ENCODE peak calls at places on chromosomes 2 and 18, in six cellular contexts. Q, P, T, K, U and H are unnamed samples.

GRCh38 chr2:100107911-100108647 is 34.3 kb downstream of the AFF3 start:
- DNase-seq in Q (peak; percentile 18), T (no peak), P (no peak), K (no peak), U (no peak), H (no peak)

GRCh38 chr2:3547915-3548314 is 10.2 kb downstream of the RNASEH1 start:
- DNase-seq in K (no peak), P (no peak), U (no peak), T (peak; percentile 8), Q (no peak), H (no peak)

GRCh38 chr2:229141626-229142025 is 129.5 kb downstream of the PID1 start:
- DNase-seq in U (no peak), T (peak; percentile 75), Q (no peak), P (no peak), K (no peak), H (no peak)

GRCh38 chr2:202932425-202933138 is 20.5 kb downstream of the CARF start:
- DNase-seq in P (no peak), T (peak; percentile 84), Q (no peak), U (no peak), K (no peak), H (no peak)

GRCh38 chr2:238423561-238424312 is 3.0 kb upstream of the ASB1 start:
- DNase-seq in Q (no peak), P (no peak), T (peak; percentile 78), U (no peak), K (no peak), H (no peak)

GRCh38 chr18:22914633-22915032 is 18.5 kb upstream of the RBBP8 start:
- DNase-seq in U (no peak), P (no peak), K (no peak), Q (no peak), T (no peak), H (no peak)

GRCh38 chr2:241762933-241763369 is 13.7 kb upstream of the GAL3ST2 start:
- DNase-seq in Q (no peak), U (peak; percentile 85), P (no peak), K (peak; percentile 9), T (no peak), H (peak; percentile 76)

GRCh38 chr18:62778976-62779869 is 63.9 kb downstream of the PHLPP1 start:
- DNase-seq in K (no peak), P (no peak), Q (peak; percentile 41), T (no peak), U (no peak), H (no peak)

GRCh38 chr2:98367721-98368120 is 21.5 kb downstream of the CNGA3 start:
- DNase-seq in U (no peak), K (no peak), P (no peak), Q (no peak), T (no peak), H (no peak)

GRCh38 chr2:54572262-54572635 is 116.1 kb downstream of the SPTBN1 start:
- DNase-seq in K (no peak), Q (no peak), T (peak; percentile 93), U (peak; percentile 80), P (no peak), H (no peak)

GRCh38 chr2:169704160-169704713 is 10.0 kb downstream of the PHOSPHO2 start:
- DNase-seq in U (no peak), K (no peak), Q (no peak), P (no peak), T (no peak), H (no peak)

GRCh38 chr2:42105330-42106256 is 57.8 kb downstream of the PKDCC start:
- DNase-seq in U (peak; percentile 91), P (no peak), T (no peak), Q (no peak), K (peak; percentile 29), H (peak; percentile 73)

GRCh38 chr2:205510345-205510744 is 172.0 kb upstream of the NRP2 start:
- DNase-seq in Q (no peak), K (no peak), P (no peak), U (no peak), T (no peak), H (no peak)

DNA sequence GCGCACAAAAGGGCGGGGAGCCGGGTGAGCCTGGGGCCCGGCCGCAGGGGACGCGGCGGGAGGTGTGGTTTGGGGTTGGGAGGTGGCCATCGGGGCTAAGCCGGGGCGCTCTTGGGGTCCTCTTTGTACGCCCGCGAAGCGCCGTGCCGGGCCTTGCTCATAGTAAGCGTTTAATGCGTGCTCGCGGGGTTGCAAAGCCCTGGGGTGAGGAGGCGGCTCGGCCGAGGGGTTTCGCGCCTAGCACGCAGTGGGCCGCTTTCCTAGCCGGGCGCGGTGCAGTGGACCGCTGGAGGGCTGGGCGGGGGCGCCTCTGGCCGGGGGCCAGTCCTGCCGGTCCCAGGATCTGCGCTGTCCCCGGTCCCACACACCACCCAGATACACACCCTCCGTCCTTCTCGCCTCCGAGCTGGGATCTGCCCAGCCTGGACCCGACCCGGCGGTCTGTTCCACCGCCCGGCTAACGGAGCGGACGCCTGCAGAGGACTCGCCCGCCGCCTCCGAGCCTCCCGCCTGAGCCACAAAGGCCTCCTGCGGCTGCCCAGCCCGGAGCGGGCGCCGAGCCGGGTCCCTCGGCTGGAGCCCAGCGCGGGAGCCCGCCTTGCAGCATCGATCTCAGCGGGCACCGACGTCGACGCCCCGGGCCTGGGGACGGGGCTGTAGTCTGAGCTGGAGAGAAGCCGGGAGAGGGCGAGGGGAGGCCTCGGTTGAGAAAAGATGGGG is 564 bp downstream of the DPYSL5 start:
- DNase-seq in Q (peak; percentile 77), P (peak; percentile 40), U (peak; percentile 19), K (no peak), T (peak; percentile 36), H (no peak)
- H3K4me3 ChIP-seq in Q (peak overlapping the region; percentile 91), P (peak overlapping the region; percentile 25), U (no peak overlapping the region), K (peak overlapping the region; percentile 61), T (no peak overlapping the region), H (peak overlapping the region; percentile 53)

GRCh38 chr18:10543277-10543676 is 17.4 kb downstream of the NAPG start:
- DNase-seq in Q (no peak), P (no peak), K (no peak), U (no peak), T (no peak), H (no peak)

GRCh38 chr18:10536270-10536669 is 10.4 kb downstream of the NAPG start:
- DNase-seq in T (no peak), P (no peak), Q (no peak), K (no peak), U (no peak), H (no peak)

GRCh38 chr18:10533111-10533510 is 7.3 kb downstream of the NAPG start:
- DNase-seq in P (no peak), K (no peak), T (no peak), Q (no peak), U (no peak), H (no peak)

GRCh38 chr18:10537765-10538164 is 11.9 kb downstream of the NAPG start:
- DNase-seq in T (no peak), P (no peak), Q (no peak), U (no peak), K (no peak), H (no peak)
- H3K36me3 ChIP-seq in T (peaks cover 44% of the 10 kb centered on the region), P (no peaks in the 10 kb centered on the region), Q (peaks cover 27% of the 10 kb centered on the region), U (peaks cover 29% of the 10 kb centered on the region), K (peaks cover 61% of the 10 kb centered on the region), H (peaks cover 32% of the 10 kb centered on the region)

GRCh38 chr2:177250461-177250860 is 14.1 kb downstream of the NFE2L2 start:
- DNase-seq in Q (no peak), U (no peak), T (no peak), K (no peak), P (no peak), H (no peak)

GRCh38 chr2:177251165-177251542 is 13.4 kb downstream of the NFE2L2 start:
- DNase-seq in T (no peak), Q (no peak), P (no peak), U (no peak), K (no peak), H (no peak)

GRCh38 chr2:177246000-177246399 is 18.5 kb downstream of the NFE2L2 start:
- DNase-seq in Q (no peak), T (no peak), P (no peak), U (no peak), K (no peak), H (no peak)

GRCh38 chr2:177247693-177248262 is 16.7 kb downstream of the NFE2L2 start:
- DNase-seq in P (no peak), Q (no peak), K (no peak), T (no peak), U (no peak), H (no peak)

DNA sequence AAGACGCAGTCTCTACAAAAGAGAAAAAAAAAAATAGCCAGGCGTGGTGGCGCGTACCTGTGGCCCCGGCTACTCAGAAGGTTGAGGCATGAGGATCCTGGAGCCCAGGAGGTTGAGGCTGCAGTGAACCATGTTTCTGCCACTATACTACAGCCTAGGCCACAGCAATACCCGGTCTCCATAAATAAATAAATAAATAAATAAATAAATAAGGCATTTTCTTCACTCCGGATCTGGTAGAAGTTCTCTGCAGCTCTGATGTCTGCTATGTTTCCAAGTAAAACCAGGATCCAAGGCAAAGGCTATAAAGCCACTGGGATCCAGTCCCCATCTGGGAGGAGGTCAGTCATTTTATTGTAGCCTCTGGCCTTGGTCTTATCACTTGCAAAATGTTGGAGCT is 15.5 kb downstream of the NFE2L2 start:
- DNase-seq in K (no peak), P (no peak), U (no peak), T (no peak), Q (no peak), H (no peak)
- H3K4me3 ChIP-seq in K (no peak overlapping the region), P (no peak overlapping the region), U (no peak overlapping the region), T (no peak overlapping the region), Q (no peak overlapping the region), H (no peak overlapping the region)

GRCh38 chr2:10783421-10783820 is 29.2 kb downstream of the PDIA6 start:
- DNase-seq in T (no peak), P (no peak), U (no peak), K (no peak), Q (no peak), H (no peak)
- H3K36me3 ChIP-seq in T (peaks cover 52% of the 10 kb centered on the region), P (no peaks in the 10 kb centered on the region), U (peaks cover 50% of the 10 kb centered on the region), K (peaks cover 94% of the 10 kb centered on the region), Q (peaks cover 93% of the 10 kb centered on the region), H (peaks cover 72% of the 10 kb centered on the region)

GRCh38 chr2:1653137-1653789 is 91.1 kb downstream of the PXDN start:
- DNase-seq in Q (no peak), P (peak; percentile 74), T (peak; percentile 99), K (peak; percentile 57), U (no peak), H (no peak)
- H3K4me3 ChIP-seq in Q (no peak overlapping the region), P (no peak overlapping the region), T (peak overlapping the region; percentile 36), K (no peak overlapping the region), U (no peak overlapping the region), H (no peak overlapping the region)

GRCh38 chr2:61335226-61335625 is 135.7 kb downstream of the USP34 start:
- DNase-seq in Q (no peak), P (no peak), T (no peak), U (no peak), K (no peak), H (no peak)
- H3K36me3 ChIP-seq in Q (peaks cover 57% of the 10 kb centered on the region), P (no peaks in the 10 kb centered on the region), T (peaks cover 57% of the 10 kb centered on the region), U (peaks cover 20% of the 10 kb centered on the region), K (peaks cover 44% of the 10 kb centered on the region), H (peaks cover 25% of the 10 kb centered on the region)

GRCh38 chr2:70510213-70510820 is 43.3 kb downstream of the TGFA start:
- DNase-seq in Q (no peak), P (no peak), K (no peak), U (no peak), T (peak; percentile 40), H (no peak)
- H3K4me3 ChIP-seq in Q (no peak overlapping the region), P (no peak overlapping the region), K (no peak overlapping the region), U (no peak overlapping the region), T (no peak overlapping the region), H (no peak overlapping the region)

GRCh38 chr2:120221616-120222015 is 1.6 kb downstream of the TMEM185B start:
- DNase-seq in U (no peak), Q (no peak), K (no peak), P (no peak), T (no peak), H (no peak)
- H3K36me3 ChIP-seq in U (no peaks in the 10 kb centered on the region), Q (peaks cover 4% of the 10 kb centered on the region), K (peaks cover 6% of the 10 kb centered on the region), P (no peaks in the 10 kb centered on the region), T (peaks cover 7% of the 10 kb centered on the region), H (no peaks in the 10 kb centered on the region)